ENCODE peak calls at places on chromosomes 4 and X, in four cellular contexts. A is GM12878, W is neural progenitor cell, G is mammary epithelial cell. X is an unnamed sample.

GRCh38 chr4:16532240-16532990 is 306.1 kb upstream of the TAPT1 start:
- DNase-seq in A (no peak), W (no peak), G (peak), X (no peak)

GRCh38 chrX:132837126-132837525 is 121.3 kb downstream of the HS6ST2 start:
- DNase-seq in A (no peak), W (no peak), G (peak), X (no peak)

GRCh38 chr4:109879081-109879480 is 31.2 kb downstream of the LRIT3 start:
- DNase-seq in A (no peak), W (no peak), G (no peak), X (no peak)

GRCh38 chrX:40282348-40282747 is 184.6 kb upstream of the BCOR start:
- DNase-seq in A (no peak), W (no peak), G (no peak), X (no peak)

GRCh38 chr4:14008494-14008893 is 381.0 kb upstream of the BOD1L1 start:
- DNase-seq in A (no peak), W (no peak), G (no peak), X (peak)

GRCh38 chrX:102546818-102547493 is 30.4 kb upstream of the TMSB15A start:
- DNase-seq in A (no peak), W (peak), G (no peak), X (no peak)

GRCh38 chr4:12146349-12146748 is 717.7 kb upstream of the HS3ST1 start:
- DNase-seq in A (no peak), W (peak), G (no peak), X (no peak)

GRCh38 chr4:7964890-7965662 is 25.4 kb upstream of the AFAP1 start:
- DNase-seq in A (no peak), W (no peak), G (peak), X (no peak)

GRCh38 chrX:42755820-42756219 is 22.1 kb downstream of the PPP1R2C start:
- DNase-seq in A (no peak), W (no peak), G (peak), X (no peak)

GRCh38 chr4:25113915-25114904 is 46.0 kb downstream of the SEPSECS start:
- DNase-seq in A (no peak), W (no peak), G (peak), X (no peak)

GRCh38 chrX:41412261-41413167 is 34.6 kb upstream of the NYX start:
- DNase-seq in A (no peak), W (no peak), G (no peak), X (no peak)

GRCh38 chrX:9995855-9996339 is 28.7 kb downstream of the CLDN34 start:
- DNase-seq in A (no peak), W (peak), G (peak), X (peak)

GRCh38 chr4:108030332-108030731 is 40.6 kb downstream of the HADH start:
- DNase-seq in A (no peak), W (peak), G (peak), X (peak)

GRCh38 chr4:34720563-34720962 is 1523.8 kb downstream of the ARAP2 start:
- DNase-seq in A (no peak), W (peak), G (peak), X (peak)

GRCh38 chr4:143186202-143186601 is 1.5 kb downstream of the USP38 start:
- DNase-seq in A (no peak), W (peak), G (peak), X (no peak)

GRCh38 chr4:2830632-2831610 is 12.7 kb upstream of the ADD1 start:
- DNase-seq in A (no peak), W (no peak), G (no peak), X (no peak)

GRCh38 chrX:129992181-129992580 is 9.7 kb downstream of the BCORL1 start:
- DNase-seq in A (no peak), W (no peak), G (no peak), X (no peak)

GRCh38 chr4:78517050-78517652 is 34.4 kb upstream of the ANXA3 start:
- DNase-seq in A (no peak), W (peak), G (peak), X (peak)

GRCh38 chr4:98663226-98664006 is 5.0 kb upstream of the TSPAN5 start:
- DNase-seq in A (peak), W (no peak), G (no peak), X (peak)

GRCh38 chrX:47316276-47317025 is 53.9 kb upstream of the ZNF157 start:
- DNase-seq in A (no peak), W (peak), G (no peak), X (no peak)

GRCh38 chr4:110916505-110916904 is 293.6 kb upstream of the PITX2 start:
- DNase-seq in A (no peak), W (no peak), G (no peak), X (no peak)

GRCh38 chr4:31620476-31620875 is 900.3 kb downstream of the PCDH7 start:
- DNase-seq in A (no peak), W (no peak), G (no peak), X (no peak)

GRCh38 chr4:4182835-4183568 is 43.7 kb downstream of the OTOP1 start:
- DNase-seq in A (no peak), W (peak), G (no peak), X (peak)

GRCh38 chr4:109465065-109465464 is 31.4 kb downstream of the SEC24B start:
- DNase-seq in A (no peak), W (no peak), G (no peak), X (no peak)

GRCh38 chr4:24137963-24138601 is 248.2 kb upstream of the PPARGC1A start:
- DNase-seq in A (no peak), W (no peak), G (no peak), X (no peak)

GRCh38 chrX:132963846-132964245 is 5.4 kb upstream of the HS6ST2 start:
- DNase-seq in A (no peak), W (no peak), G (no peak), X (no peak)

GRCh38 chr4:153151535-153152452 is 52.4 kb upstream of the TRIM2 start:
- DNase-seq in A (no peak), W (peak), G (peak), X (no peak)
- TF ChIP-seq EZH2 in A (no peak), W (no peak), G (no peak), X (no peak)

GRCh38 chr4:153649572-153649991 is 34.5 kb upstream of the TLR2 start:
- DNase-seq in A (no peak), W (peak), G (peak), X (no peak)

GRCh38 chr4:153655004-153655541 is 29.0 kb upstream of the TLR2 start:
- DNase-seq in A (no peak), W (no peak), G (no peak), X (no peak)

GRCh38 chr4:153647975-153648374 is 36.1 kb upstream of the TLR2 start:
- DNase-seq in A (no peak), W (no peak), G (no peak), X (no peak)

GRCh38 chr4:153651961-153652784 is 31.9 kb upstream of the TLR2 start:
- DNase-seq in A (no peak), W (no peak), G (peak), X (no peak)

GRCh38 chr4:153651041-153651960 is 32.8 kb upstream of the TLR2 start:
- DNase-seq in A (no peak), W (no peak), G (peak), X (no peak)
- H2AFZ ChIP-seq in A (no peak), W (peak), G (peak), X (no peak)

DNA sequence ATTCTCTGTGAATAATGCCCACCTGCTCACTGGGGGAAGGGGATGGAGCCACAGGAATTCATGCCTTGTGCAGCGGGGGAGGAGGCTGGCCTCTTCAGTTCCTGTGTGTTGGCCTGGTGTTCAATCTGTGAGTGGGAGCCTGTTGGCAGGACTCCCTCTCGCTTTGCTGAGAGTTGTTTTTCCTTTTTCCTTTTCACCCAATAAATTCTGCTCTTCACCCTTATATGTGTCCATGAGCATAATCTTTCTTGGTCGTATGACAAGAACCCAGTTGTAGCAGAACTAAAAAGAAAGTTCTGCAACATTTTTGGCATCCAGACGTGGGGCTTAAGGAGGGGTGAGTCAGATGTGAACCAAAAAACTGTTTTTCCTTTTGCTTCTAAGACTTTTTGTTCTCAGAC is 235.2 kb upstream of the HDX start:
- DNase-seq in A (no peak), W (no peak), G (no peak), X (no peak)
- H3K9ac ChIP-seq in A (no peak), W (no peak), G (no peak), X (no peak)

GRCh38 chr4:80145739-80146138 is 51.6 kb upstream of the PRDM8 start:
- DNase-seq in A (no peak), W (no peak), G (no peak), X (no peak)
- TF ChIP-seq EZH2 in A (no peak), W (no peak), G (no peak), X (no peak)

DNA sequence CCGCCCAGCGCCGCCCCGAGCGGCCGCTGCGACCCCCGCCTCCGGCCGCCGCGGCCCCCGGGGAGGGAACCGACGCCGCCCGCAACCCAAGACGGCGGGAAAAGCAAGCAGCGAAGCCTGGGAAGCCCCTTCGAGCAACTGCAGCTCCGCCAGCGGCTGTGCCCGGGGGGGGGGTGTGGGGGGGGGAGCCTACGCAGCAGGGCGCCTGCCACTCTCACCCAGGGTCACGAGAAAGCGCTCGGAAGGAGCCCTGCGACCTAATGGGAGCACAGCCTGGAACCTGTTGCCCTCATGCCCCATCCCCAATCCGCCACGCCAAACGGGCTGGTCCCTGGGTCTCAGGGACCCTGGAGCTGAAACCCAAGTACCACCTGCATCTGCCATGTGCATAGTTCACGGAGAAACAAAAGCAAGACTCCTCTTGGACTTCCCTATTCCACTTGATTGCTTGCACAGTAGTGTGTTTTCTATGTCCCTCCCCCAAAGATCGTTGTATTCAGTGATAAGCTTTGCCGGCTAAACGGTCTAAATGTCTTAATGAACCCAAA is 318 bp upstream of the GAB3 start:
- DNase-seq in A (no peak), W (no peak), G (no peak), X (peak)
- H2AFZ ChIP-seq in A (peak), W (no peak), G (peak), X (peak)

GRCh38 chrX:154372612-154373022 is 1.8 kb downstream of the FLNA start:
- DNase-seq in A (peak), W (no peak), G (no peak), X (no peak)

GRCh38 chrX:154373340-154374306 is 811 bp downstream of the FLNA start:
- DNase-seq in A (peak), W (peak), G (peak), X (no peak)

GRCh38 chrX:154370882-154371770 is 3.3 kb downstream of the FLNA start:
- DNase-seq in A (peak), W (peak), G (peak), X (peak)

GRCh38 chrX:154370300-154370881 is 4.0 kb downstream of the FLNA start:
- DNase-seq in A (no peak), W (peak), G (no peak), X (no peak)

DNA sequence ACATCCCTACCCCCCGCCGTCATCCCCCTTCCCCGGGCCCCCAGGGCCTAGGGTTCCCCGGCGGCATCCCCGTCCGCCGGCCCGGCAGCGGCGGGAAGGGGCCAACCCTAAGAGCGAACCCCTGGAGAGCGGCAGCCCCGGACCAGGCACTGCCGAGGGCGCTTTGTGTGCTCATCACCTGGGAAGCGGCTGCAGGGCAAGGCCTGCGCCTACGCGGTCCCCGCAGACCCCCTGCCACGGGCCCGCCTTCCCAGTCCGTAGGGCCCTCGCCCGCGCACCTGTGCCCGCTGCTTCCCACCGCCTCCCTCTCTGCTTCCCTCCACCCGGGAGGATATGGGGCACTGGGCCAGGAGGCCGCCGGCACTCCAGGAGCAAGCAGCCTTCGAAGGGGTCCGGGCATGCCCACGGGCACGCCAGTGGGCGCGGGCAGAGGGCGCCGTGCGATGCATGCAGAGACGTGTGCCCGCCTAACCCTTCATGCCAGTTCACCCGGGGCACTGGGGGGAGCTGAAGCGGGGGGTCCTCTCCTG is 2.6 kb downstream of the FLNA start:
- DNase-seq in A (no peak), W (peak), G (no peak), X (no peak)
- H3K9ac ChIP-seq in A (peak), W (no peak), G (peak), X (no peak)